ENCODE peak calls at places on chromosomes 4 and X, in nine cellular contexts. W is cardiac muscle cell, V is lower leg skin, G is astrocyte of the spinal cord, F is esophagus squamous epithelium, T is neural progenitor cell, Z is right lobe of liver, E is cardiac fibroblast, I is upper lobe of right lung. B is an unnamed sample.

GRCh38 chr4:63787326-63787725 is 621.9 kb downstream of the TECRL start:
- DNase-seq in I (no peak), Z (no peak), G (no peak), E (no peak), W (no peak), V (no peak), F (no peak), T (no peak), B (no peak)

GRCh38 chr4:59500103-59500502 is 1700.0 kb upstream of the ADGRL3 start:
- DNase-seq in I (no peak), W (no peak), Z (no peak), V (no peak), G (no peak), E (no peak), T (no peak), F (no peak), B (no peak)

GRCh38 chr4:106245176-106245575 is 70.8 kb downstream of the TBCK start:
- DNase-seq in F (no peak), I (no peak), V (no peak), Z (no peak), W (peak), T (no peak), G (no peak), E (no peak), B (no peak)

GRCh38 chr4:52824603-52825310 is 37.4 kb upstream of the RASL11B start:
- DNase-seq in W (peak), G (no peak), V (no peak), I (no peak), Z (no peak), T (peak), F (no peak), E (peak), B (no peak)

GRCh38 chrX:110477593-110478228 is 119.1 kb downstream of the RTL9 start:
- DNase-seq in T (no peak), W (no peak), G (no peak), F (no peak), E (no peak), Z (no peak), I (no peak), V (no peak), B (no peak)

GRCh38 chrX:21678059-21678458 is 19.9 kb upstream of the KLHL34 start:
- DNase-seq in T (no peak), Z (no peak), G (no peak), I (no peak), F (no peak), W (no peak), E (no peak), V (no peak), B (no peak)

GRCh38 chr4:13570916-13571315 is 26.6 kb upstream of the NKX3-2 start:
- DNase-seq in F (no peak), T (no peak), I (no peak), E (no peak), W (no peak), V (no peak), G (no peak), Z (no peak), B (no peak)

GRCh38 chrX:134693644-134694043 is 35.4 kb upstream of the PLAC1 start:
- DNase-seq in F (no peak), T (no peak), V (no peak), G (no peak), I (no peak), E (no peak), Z (no peak), W (no peak), B (no peak)

GRCh38 chrX:101348452-101349222 is at the start of gene TIMM8A:
- DNase-seq in W (peak), I (peak), Z (peak), V (peak), E (peak), T (peak), F (peak), G (peak), B (peak)

GRCh38 chr4:38759077-38759789 is 23.6 kb downstream of the TLR10 start:
- DNase-seq in I (no peak), W (peak), Z (no peak), T (peak), F (no peak), G (peak), V (peak), E (peak), B (peak)

GRCh38 chr4:26150948-26151347 is 169.9 kb upstream of the RBPJ start:
- DNase-seq in W (no peak), T (no peak), F (no peak), Z (no peak), G (no peak), I (no peak), E (peak), V (no peak), B (no peak)

GRCh38 chr4:81359207-81359606 is 112.5 kb downstream of the RASGEF1B start:
- DNase-seq in T (no peak), W (no peak), E (no peak), G (no peak), Z (no peak), I (no peak), V (no peak), F (no peak), B (no peak)

GRCh38 chrX:115147220-115147619 is 42.0 kb upstream of the RBMXL3 start:
- DNase-seq in V (no peak), I (no peak), Z (no peak), G (peak), T (no peak), F (no peak), W (no peak), E (peak), B (no peak)

GRCh38 chrX:114361076-114361475 is 222.8 kb upstream of the HTR2C start:
- DNase-seq in G (no peak), I (no peak), W (no peak), F (no peak), V (no peak), T (no peak), E (no peak), Z (no peak), B (no peak)

GRCh38 chr4:124529131-124529530 is 183.4 kb downstream of the ANKRD50 start:
- DNase-seq in I (no peak), F (no peak), G (no peak), E (no peak), W (no peak), T (no peak), V (no peak), Z (no peak), B (no peak)

GRCh38 chr4:107034982-107035710 is 967 bp downstream of the DKK2 start:
- DNase-seq in W (peak), V (peak), Z (peak), T (peak), I (no peak), G (peak), E (peak), F (no peak), B (peak)

GRCh38 chr4:185210102-185210981 is 944 bp downstream of the SNX25 start:
- DNase-seq in Z (peak), T (peak), V (peak), G (peak), I (peak), W (peak), F (no peak), E (peak), B (peak)

GRCh38 chrX:96841325-96841724 is 42.4 kb upstream of the RPA4 start:
- DNase-seq in W (no peak), V (no peak), T (no peak), G (no peak), Z (no peak), I (no peak), F (no peak), E (no peak), B (no peak)

GRCh38 chr4:52111995-52112394 is 60.9 kb downstream of the SPATA18 start:
- DNase-seq in E (no peak), F (no peak), W (no peak), Z (no peak), I (no peak), T (no peak), G (no peak), V (no peak), B (no peak)

GRCh38 chr4:108370826-108371225 is 202.1 kb upstream of the LEF1 start:
- DNase-seq in W (no peak), T (no peak), Z (no peak), V (no peak), F (no peak), E (no peak), G (no peak), I (no peak), B (no peak)

GRCh38 chrX:133935096-133935495 is 50.3 kb downstream of the GPC3 start:
- DNase-seq in W (no peak), E (no peak), T (peak), G (no peak), F (no peak), V (no peak), I (no peak), Z (no peak), B (no peak)

GRCh38 chr4:145216532-145216931 is 36.1 kb upstream of the OTUD4 start:
- DNase-seq in G (peak), F (no peak), E (peak), V (no peak), W (no peak), T (no peak), I (no peak), Z (no peak), B (no peak)

GRCh38 chrX:44451056-44451455 is 91.6 kb downstream of the FUNDC1 start:
- DNase-seq in G (no peak), I (no peak), W (no peak), F (no peak), V (no peak), T (peak), Z (no peak), E (no peak), B (no peak)

GRCh38 chr4:55635282-55635681 is 816 bp downstream of the NMU start:
- DNase-seq in F (no peak), V (no peak), I (no peak), Z (no peak), W (peak), T (peak), E (no peak), G (peak), B (no peak)

GRCh38 chr4:55635760-55636621 is at the start of gene NMU:
- DNase-seq in G (peak), Z (peak), I (peak), W (peak), E (peak), F (no peak), T (peak), V (peak), B (peak)

GRCh38 chr4:55634417-55635128 is 1.5 kb downstream of the NMU start:
- DNase-seq in E (no peak), I (no peak), W (no peak), V (no peak), F (no peak), T (no peak), Z (no peak), G (no peak), B (no peak)

GRCh38 chr4:55637272-55637820 is 1.2 kb upstream of the NMU start:
- DNase-seq in T (peak), V (no peak), G (no peak), I (no peak), Z (no peak), W (no peak), E (no peak), F (no peak), B (no peak)

DNA sequence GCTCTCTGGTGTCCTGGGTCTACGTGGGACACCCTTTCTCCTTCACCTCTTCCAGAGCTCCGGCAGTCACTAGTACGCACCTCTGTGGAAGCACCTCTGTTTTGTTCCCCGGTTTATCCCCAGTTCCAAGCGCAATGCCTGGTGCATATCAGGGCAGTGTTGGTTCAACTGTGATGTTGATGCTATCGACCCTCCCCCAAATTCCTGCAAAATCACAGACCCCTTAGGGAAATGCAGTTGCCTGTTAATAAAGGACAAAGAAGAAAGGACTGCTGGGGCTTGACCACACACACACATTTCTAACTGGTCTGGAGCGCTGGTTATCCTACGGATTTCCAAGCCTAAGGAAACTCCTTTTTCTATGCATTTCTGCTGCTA is 513 bp upstream of the NMU start:
- DNase-seq in I (no peak), E (no peak), F (no peak), G (no peak), V (no peak), Z (no peak), T (peak), W (no peak), B (no peak)
- H3K4me3 ChIP-seq in I (peak), E (peak), F (peak), G (peak), V (no peak), Z (no peak), T (peak), W (peak), B (peak)

DNA sequence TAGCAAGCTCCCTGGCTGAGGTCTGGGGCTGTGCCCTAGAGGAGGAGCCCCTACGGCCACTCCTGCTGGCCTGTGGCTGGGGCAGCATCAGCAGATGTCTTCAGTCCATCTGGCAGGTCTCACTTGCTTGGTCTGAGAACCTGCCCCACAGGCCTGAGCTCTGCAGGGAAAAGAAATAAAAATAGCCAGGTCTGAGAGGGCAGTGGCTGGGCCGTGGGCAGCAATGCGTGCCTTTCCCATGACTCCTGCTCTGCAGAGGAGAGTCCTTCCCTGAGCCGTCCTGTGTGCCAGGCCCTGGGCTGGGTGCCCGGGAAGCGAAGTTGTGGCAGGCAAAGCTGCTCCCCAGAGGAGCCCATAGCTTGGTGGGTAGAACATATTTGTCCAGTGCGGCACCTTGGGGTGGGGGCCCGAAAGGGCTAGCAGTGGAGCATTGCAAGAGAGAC is 11.3 kb upstream of the KIAA0232 start:
- DNase-seq in E (peak), W (no peak), T (no peak), G (no peak), I (peak), F (no peak), Z (peak), V (no peak), B (peak)
- TF ChIP-seq CTCF in E (no peak), W (no peak), T (no peak), G (no peak), I (no peak), F (no peak), Z (no peak), V (no peak), B (no peak)

GRCh38 chr4:111712093-111712677 is 433.1 kb upstream of the FAM241A start:
- DNase-seq in T (no peak), Z (no peak), F (no peak), W (no peak), V (no peak), I (no peak), E (no peak), G (no peak), B (no peak)

GRCh38 chr4:111707491-111707890 is 437.8 kb upstream of the FAM241A start:
- DNase-seq in E (no peak), Z (no peak), W (no peak), I (no peak), G (no peak), T (no peak), F (no peak), V (no peak), B (no peak)
- H3K4me3 ChIP-seq in E (no peak), Z (no peak), W (no peak), I (no peak), G (no peak), T (no peak), F (no peak), V (no peak), B (no peak)

GRCh38 chr4:143184503-143185252 is at the start of gene USP38:
- DNase-seq in F (peak), V (peak), T (peak), Z (peak), G (peak), E (peak), W (peak), I (peak), B (peak)
- TF ChIP-seq CTCF in F (peak), V (no peak), T (no peak), Z (no peak), G (no peak), E (no peak), W (no peak), I (no peak), B (no peak)

GRCh38 chr4:140239311-140239710 is 85.3 kb upstream of the MAML3 start:
- DNase-seq in W (no peak), T (no peak), E (no peak), F (no peak), V (no peak), I (no peak), G (no peak), Z (no peak), B (no peak)

GRCh38 chr4:140238353-140239041 is 84.5 kb upstream of the MAML3 start:
- DNase-seq in E (peak), F (peak), T (peak), I (peak), W (peak), G (peak), V (peak), Z (peak), B (peak)

GRCh38 chr4:140240237-140240636 is 86.3 kb upstream of the MAML3 start:
- DNase-seq in I (no peak), V (no peak), F (no peak), G (no peak), E (no peak), Z (no peak), T (no peak), W (no peak), B (no peak)

GRCh38 chr4:140236649-140237160 is 82.7 kb upstream of the MAML3 start:
- DNase-seq in I (no peak), F (no peak), Z (no peak), W (no peak), E (peak), G (no peak), V (no peak), T (no peak), B (no peak)

GRCh38 chr4:140237616-140238352 is 83.8 kb upstream of the MAML3 start:
- DNase-seq in E (peak), G (peak), Z (peak), W (peak), I (peak), T (peak), V (peak), F (peak), B (peak)
- H3K4me3 ChIP-seq in E (no peak), G (no peak), Z (no peak), W (no peak), I (peak), T (peak), V (no peak), F (peak), B (peak)

GRCh38 chrX:149948001-149948400 is 9.7 kb upstream of the EOLA2 start:
- DNase-seq in Z (no peak), I (no peak), E (no peak), F (no peak), V (no peak), T (no peak), G (no peak), W (no peak), B (no peak)

GRCh38 chrX:149949743-149950436 is 11.6 kb upstream of the EOLA2 start:
- DNase-seq in W (no peak), Z (no peak), E (peak), G (no peak), V (no peak), F (no peak), T (no peak), I (no peak), B (no peak)

DNA sequence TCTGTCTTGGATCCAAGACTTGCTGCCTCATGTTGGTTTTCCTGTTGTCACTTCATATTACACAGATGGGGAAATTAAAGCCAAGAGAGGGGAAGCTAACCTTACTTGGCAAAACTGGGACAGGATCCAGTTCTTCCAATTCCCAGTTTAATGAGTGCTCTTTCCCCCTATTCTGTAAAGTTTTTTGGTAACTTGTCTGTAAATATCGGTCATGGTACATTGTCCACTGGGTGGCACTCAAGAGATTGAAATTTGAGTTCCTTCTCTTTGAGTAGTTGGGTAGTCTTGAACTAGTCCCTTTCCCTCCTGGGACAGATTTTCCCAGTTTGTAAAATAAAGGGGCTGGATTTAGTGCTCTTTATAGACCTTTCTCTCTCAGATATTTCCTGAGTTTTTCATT is 12.4 kb upstream of the EOLA2 start:
- DNase-seq in Z (no peak), F (no peak), T (peak), V (no peak), I (no peak), E (peak), W (peak), G (peak), B (no peak)
- TF ChIP-seq CTCF in Z (peak), F (peak), T (peak), V (no peak), I (peak), E (peak), W (peak), G (peak), B (peak)

GRCh38 chr4:41256131-41256739 is 493 bp upstream of the UCHL1 start:
- DNase-seq in T (peak), G (peak), V (no peak), I (no peak), W (peak), F (no peak), E (peak), Z (no peak), B (no peak)
- H3K4me3 ChIP-seq in T (peak), G (peak), V (no peak), I (peak), W (peak), F (peak), E (peak), Z (no peak), B (peak)

GRCh38 chr4:186557486-186557885 is 2.1 kb upstream of the MTNR1A start:
- DNase-seq in E (peak), V (no peak), T (no peak), F (no peak), I (no peak), G (peak), W (no peak), Z (no peak), B (no peak)

GRCh38 chr4:186554485-186554884 is 882 bp downstream of the MTNR1A start:
- DNase-seq in Z (peak), E (peak), V (no peak), G (no peak), W (peak), F (no peak), I (no peak), T (peak), B (no peak)

GRCh38 chr4:186557061-186557460 is 1.7 kb upstream of the MTNR1A start:
- DNase-seq in T (no peak), W (no peak), E (no peak), I (no peak), Z (no peak), G (no peak), V (no peak), F (no peak), B (no peak)

GRCh38 chr4:186553717-186554116 is 1.6 kb downstream of the MTNR1A start:
- DNase-seq in F (no peak), E (no peak), T (peak), I (no peak), G (no peak), W (peak), Z (no peak), V (no peak), B (no peak)

DNA sequence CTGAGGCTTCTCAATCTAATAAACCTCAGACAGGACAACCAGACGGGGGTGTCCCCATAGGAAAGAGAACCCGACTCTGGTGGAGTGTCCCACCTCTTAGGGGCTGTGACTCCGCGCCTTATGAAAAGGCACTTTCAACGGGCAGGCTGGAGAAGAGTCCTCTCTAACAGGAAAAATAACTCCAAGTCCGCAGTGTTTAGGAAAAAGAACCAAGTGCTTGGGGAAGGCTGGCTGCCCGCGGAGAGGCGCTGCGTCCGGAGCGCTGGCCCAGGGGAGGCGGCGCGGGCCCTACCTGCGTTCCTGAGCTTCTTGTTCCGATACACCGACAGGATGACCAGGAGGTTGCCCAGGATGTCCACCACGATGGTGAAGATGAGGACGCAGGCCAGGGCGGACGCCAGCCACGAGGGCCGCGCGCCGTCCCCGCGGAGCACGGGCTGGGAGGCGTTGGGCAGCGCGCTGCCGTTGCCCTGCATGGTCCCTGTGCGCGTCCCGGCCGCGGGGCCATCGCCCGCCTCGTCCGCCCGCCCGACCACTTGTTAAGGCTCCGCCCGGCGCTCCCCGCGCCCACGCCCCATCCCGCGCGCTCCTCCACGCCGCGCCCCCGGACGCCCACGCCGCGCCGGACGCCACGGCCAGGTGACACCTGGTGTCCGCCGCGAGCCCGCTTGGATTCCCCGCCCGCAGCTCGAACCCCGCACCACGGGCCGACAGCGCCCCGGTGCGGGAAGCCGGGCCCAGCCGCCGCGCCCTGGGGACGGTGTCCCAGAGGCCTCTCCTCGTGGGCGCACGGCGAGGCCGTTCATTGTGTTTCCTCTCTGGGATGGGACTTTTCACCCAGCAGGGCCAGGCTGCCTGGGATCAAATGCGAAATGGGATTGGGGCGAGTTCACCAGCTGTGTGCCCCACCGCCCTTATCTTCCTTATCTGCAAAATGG is at the start of gene MTNR1A:
- DNase-seq in F (no peak), G (peak), E (no peak), Z (no peak), V (no peak), I (no peak), T (peak), W (peak), B (no peak)
- TF ChIP-seq CTCF in F (peak), G (peak), E (no peak), Z (no peak), V (no peak), I (no peak), T (peak), W (no peak), B (no peak)

B was measured in tibial artery.